ENCODE peak calls at places on chromosomes 13 and 19, in four cellular contexts. One of them, this sample, is unnamed.

GRCh38 chr19:53158119-53158656 is 665 bp downstream of the ZNF347 start:
- DNase-seq in mucosa of descending colon: peak
- DNase-seq in SK-N-SH: peak
- DNase-seq in endothelial cell: peak
- DNase-seq in this sample: peak

GRCh38 chr19:54549224-54549623 is 24.4 kb upstream of the LILRA2 start:
- DNase-seq in mucosa of descending colon: no peak
- DNase-seq in SK-N-SH: no peak
- DNase-seq in endothelial cell: no peak
- DNase-seq in this sample: no peak

GRCh38 chr13:69389899-69390298 is 717.7 kb upstream of the ATXN8OS start:
- DNase-seq in mucosa of descending colon: no peak
- DNase-seq in SK-N-SH: no peak
- DNase-seq in endothelial cell: no peak
- DNase-seq in this sample: no peak

GRCh38 chr19:55080121-55080914 is 4.6 kb downstream of the EPS8L1 start:
- DNase-seq in mucosa of descending colon: peak
- DNase-seq in SK-N-SH: peak
- DNase-seq in endothelial cell: no peak
- DNase-seq in this sample: peak

GRCh38 chr13:42355118-42355840 is 83.3 kb downstream of the AKAP11 start:
- DNase-seq in mucosa of descending colon: no peak
- DNase-seq in SK-N-SH: no peak
- DNase-seq in endothelial cell: no peak
- DNase-seq in this sample: no peak

GRCh38 chr13:36475468-36475867 is 43.2 kb downstream of the CCNA1 start:
- DNase-seq in mucosa of descending colon: no peak
- DNase-seq in SK-N-SH: peak
- DNase-seq in endothelial cell: no peak
- DNase-seq in this sample: no peak

GRCh38 chr19:50476224-50476942 is at the start of the genes EMC10 and GARIN5A:
- DNase-seq in mucosa of descending colon: peak
- DNase-seq in SK-N-SH: peak
- DNase-seq in endothelial cell: no peak
- DNase-seq in this sample: peak

GRCh38 chr13:83532809-83533208 is 349.5 kb downstream of the SLITRK1 start:
- DNase-seq in mucosa of descending colon: no peak
- DNase-seq in SK-N-SH: no peak
- DNase-seq in endothelial cell: no peak
- DNase-seq in this sample: no peak

GRCh38 chr13:94195715-94196114 is 283.8 kb downstream of the DCT start:
- DNase-seq in mucosa of descending colon: no peak
- DNase-seq in SK-N-SH: no peak
- DNase-seq in endothelial cell: no peak
- DNase-seq in this sample: no peak

GRCh38 chr13:51542358-51542972 is 41.8 kb upstream of the WDFY2 start:
- DNase-seq in mucosa of descending colon: no peak
- DNase-seq in SK-N-SH: peak
- DNase-seq in endothelial cell: no peak
- DNase-seq in this sample: no peak

GRCh38 chr13:27233964-27234363 is 17.4 kb upstream of the RPL21 start:
- DNase-seq in mucosa of descending colon: no peak
- DNase-seq in SK-N-SH: no peak
- DNase-seq in endothelial cell: no peak
- DNase-seq in this sample: no peak

GRCh38 chr19:50705422-50706019 is 14.1 kb downstream of the SHANK1 start:
- DNase-seq in mucosa of descending colon: no peak
- DNase-seq in SK-N-SH: peak
- DNase-seq in endothelial cell: no peak
- DNase-seq in this sample: no peak

GRCh38 chr19:7682175-7682855 is 1.7 kb downstream of the TRAPPC5 start:
- DNase-seq in mucosa of descending colon: no peak
- DNase-seq in SK-N-SH: no peak
- DNase-seq in endothelial cell: no peak
- DNase-seq in this sample: no peak

GRCh38 chr19:42412223-42412622 is 15.0 kb downstream of the LIPE start:
- DNase-seq in mucosa of descending colon: peak
- DNase-seq in SK-N-SH: peak
- DNase-seq in endothelial cell: no peak
- DNase-seq in this sample: peak

GRCh38 chr13:51806571-51806970 is 2.6 kb upstream of the DHRS12 start:
- DNase-seq in mucosa of descending colon: no peak
- DNase-seq in SK-N-SH: no peak
- DNase-seq in endothelial cell: no peak
- DNase-seq in this sample: no peak

GRCh38 chr13:43446126-43446525 is 340.6 kb downstream of the ENOX1 start:
- DNase-seq in mucosa of descending colon: no peak
- DNase-seq in SK-N-SH: no peak
- DNase-seq in endothelial cell: no peak
- DNase-seq in this sample: no peak

GRCh38 chr13:67943116-67943515 is 713.0 kb upstream of the PCDH9 start:
- DNase-seq in mucosa of descending colon: no peak
- DNase-seq in SK-N-SH: no peak
- DNase-seq in endothelial cell: no peak
- DNase-seq in this sample: no peak

GRCh38 chr13:73922728-73923393 is 211.3 kb downstream of the KLF12 start:
- DNase-seq in mucosa of descending colon: no peak
- DNase-seq in SK-N-SH: peak
- DNase-seq in endothelial cell: no peak
- DNase-seq in this sample: no peak

GRCh38 chr19:49042177-49042576 is 1.5 kb upstream of the CGB5 start:
- DNase-seq in mucosa of descending colon: no peak
- DNase-seq in SK-N-SH: no peak
- DNase-seq in endothelial cell: no peak
- DNase-seq in this sample: no peak

GRCh38 chr13:24207841-24208240 is 47.3 kb downstream of the SPATA13 start:
- DNase-seq in mucosa of descending colon: no peak
- DNase-seq in SK-N-SH: no peak
- DNase-seq in endothelial cell: no peak
- DNase-seq in this sample: no peak

GRCh38 chr13:45162821-45163220 is 38.0 kb downstream of the KCTD4 start:
- DNase-seq in mucosa of descending colon: no peak
- DNase-seq in SK-N-SH: no peak
- DNase-seq in endothelial cell: no peak
- DNase-seq in this sample: no peak

GRCh38 chr13:41502021-41502420 is 44.7 kb downstream of the RGCC start:
- DNase-seq in mucosa of descending colon: no peak
- DNase-seq in SK-N-SH: no peak
- DNase-seq in endothelial cell: no peak
- DNase-seq in this sample: no peak

GRCh38 chr19:53485046-53486004 is 17.8 kb downstream of the ZNF813 start:
- DNase-seq in mucosa of descending colon: no peak
- DNase-seq in SK-N-SH: no peak
- DNase-seq in endothelial cell: no peak
- DNase-seq in this sample: no peak

GRCh38 chr13:91106565-91106964 is 240.9 kb upstream of the MIR17HG start:
- DNase-seq in mucosa of descending colon: no peak
- DNase-seq in SK-N-SH: no peak
- DNase-seq in endothelial cell: no peak
- DNase-seq in this sample: no peak
- TF ChIP-seq CTCF in mucosa of descending colon: no peak
- TF ChIP-seq CTCF in SK-N-SH: no peak
- TF ChIP-seq CTCF in endothelial cell: no peak
- TF ChIP-seq CTCF in this sample: no peak

GRCh38 chr19:18769989-18770528 is 21.0 kb downstream of the COMP start:
- DNase-seq in mucosa of descending colon: no peak
- DNase-seq in SK-N-SH: no peak
- DNase-seq in endothelial cell: no peak
- DNase-seq in this sample: no peak

GRCh38 chr19:18770663-18771327 is 20.3 kb downstream of the COMP start:
- DNase-seq in mucosa of descending colon: no peak
- DNase-seq in SK-N-SH: no peak
- DNase-seq in endothelial cell: no peak
- DNase-seq in this sample: no peak

GRCh38 chr19:18773682-18774081 is 17.4 kb downstream of the COMP start:
- DNase-seq in mucosa of descending colon: no peak
- DNase-seq in SK-N-SH: no peak
- DNase-seq in endothelial cell: no peak
- DNase-seq in this sample: no peak

GRCh38 chr19:18772620-18773587 is 18.2 kb downstream of the COMP start:
- DNase-seq in mucosa of descending colon: no peak
- DNase-seq in SK-N-SH: no peak
- DNase-seq in endothelial cell: no peak
- DNase-seq in this sample: no peak

DNA sequence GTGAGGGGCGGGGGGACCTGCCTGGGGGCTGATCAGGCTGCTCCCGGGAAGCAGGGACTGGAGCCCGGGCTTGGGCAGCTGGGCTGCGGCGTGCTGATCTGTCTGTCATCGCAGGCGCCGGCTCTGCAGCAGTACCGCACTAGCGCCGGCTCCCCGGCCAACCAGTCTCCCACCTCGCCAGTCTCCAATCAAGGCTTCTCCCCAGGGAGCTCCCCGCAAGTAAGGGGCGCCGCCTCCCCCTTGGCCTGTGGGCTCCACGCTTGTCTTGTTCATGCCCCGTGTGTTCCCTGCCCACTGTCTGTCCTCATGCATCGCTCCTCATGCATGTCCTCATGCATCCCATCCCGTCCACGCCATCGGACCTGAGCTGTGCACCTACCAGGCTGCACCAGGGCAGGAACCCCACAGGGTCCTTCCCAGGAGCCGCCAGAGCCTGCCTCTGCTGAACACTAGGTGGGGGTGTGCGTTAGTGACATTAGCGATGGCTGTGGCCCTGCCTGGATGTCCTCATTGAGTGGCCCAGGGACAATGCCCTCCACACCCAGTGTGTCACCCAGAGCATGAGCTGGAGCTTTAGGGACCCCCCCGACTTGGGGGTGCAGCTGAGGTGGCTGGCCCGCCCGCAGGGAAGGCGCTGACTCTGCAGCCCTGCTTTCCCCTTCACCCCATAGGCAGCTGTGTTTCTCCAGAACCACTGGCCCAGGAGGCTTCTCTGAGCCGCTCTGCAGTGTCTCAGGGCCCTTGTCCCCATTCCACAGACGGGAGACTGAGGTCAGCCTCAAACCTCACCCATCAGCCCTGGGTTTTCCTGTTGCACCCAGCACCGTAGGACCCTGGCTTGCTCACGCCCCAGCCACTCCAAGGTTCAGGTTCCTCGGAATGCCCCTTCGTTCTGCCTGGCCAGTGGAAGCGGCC is 19.5 kb downstream of the COMP start:
- DNase-seq in mucosa of descending colon: no peak
- DNase-seq in SK-N-SH: no peak
- DNase-seq in endothelial cell: no peak
- DNase-seq in this sample: no peak
- TF ChIP-seq CTCF in mucosa of descending colon: no peak
- TF ChIP-seq CTCF in SK-N-SH: peak
- TF ChIP-seq CTCF in endothelial cell: no peak
- TF ChIP-seq CTCF in this sample: no peak

GRCh38 chr19:5864725-5865486 is 5.4 kb downstream of the FUT5 start:
- DNase-seq in mucosa of descending colon: no peak
- DNase-seq in SK-N-SH: peak
- DNase-seq in endothelial cell: no peak
- DNase-seq in this sample: no peak
- TF ChIP-seq CTCF in mucosa of descending colon: no peak
- TF ChIP-seq CTCF in SK-N-SH: peak
- TF ChIP-seq CTCF in endothelial cell: peak
- TF ChIP-seq CTCF in this sample: no peak

GRCh38 chr19:33192010-33192409 is 2.1 kb upstream of the LRP3 start:
- DNase-seq in mucosa of descending colon: peak
- DNase-seq in SK-N-SH: peak
- DNase-seq in endothelial cell: no peak
- DNase-seq in this sample: no peak
- TF ChIP-seq CTCF in mucosa of descending colon: no peak
- TF ChIP-seq CTCF in SK-N-SH: peak
- TF ChIP-seq CTCF in endothelial cell: no peak
- TF ChIP-seq CTCF in this sample: no peak

DNA sequence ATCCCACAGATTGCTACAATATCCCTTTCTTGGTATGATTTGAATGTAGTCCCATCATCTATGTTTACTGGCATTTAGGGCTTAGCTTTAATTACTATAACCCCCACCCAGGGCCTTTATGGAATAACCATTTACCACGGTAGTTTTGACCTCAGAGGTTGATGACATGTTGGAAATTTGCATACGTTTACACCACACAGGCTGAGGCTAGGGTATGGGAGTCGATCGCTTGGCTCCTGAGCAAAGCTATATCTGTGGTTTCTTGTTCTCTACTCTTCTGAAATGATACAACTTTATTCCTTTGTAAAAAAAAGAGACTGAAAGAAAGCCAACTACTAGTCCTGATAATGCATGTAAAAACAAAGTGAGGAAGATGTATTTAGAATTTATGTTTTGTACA is 28.2 kb upstream of the RFC3 start:
- DNase-seq in mucosa of descending colon: no peak
- DNase-seq in SK-N-SH: no peak
- DNase-seq in endothelial cell: no peak
- DNase-seq in this sample: no peak
- TF ChIP-seq CTCF in mucosa of descending colon: no peak
- TF ChIP-seq CTCF in SK-N-SH: no peak
- TF ChIP-seq CTCF in endothelial cell: no peak
- TF ChIP-seq CTCF in this sample: no peak

GRCh38 chr19:10551698-10552301 is 8.1 kb downstream of the ATG4D start:
- DNase-seq in mucosa of descending colon: peak
- DNase-seq in SK-N-SH: no peak
- DNase-seq in endothelial cell: no peak
- DNase-seq in this sample: peak
- TF ChIP-seq CTCF in mucosa of descending colon: no peak
- TF ChIP-seq CTCF in SK-N-SH: no peak
- TF ChIP-seq CTCF in endothelial cell: no peak
- TF ChIP-seq CTCF in this sample: no peak

DNA sequence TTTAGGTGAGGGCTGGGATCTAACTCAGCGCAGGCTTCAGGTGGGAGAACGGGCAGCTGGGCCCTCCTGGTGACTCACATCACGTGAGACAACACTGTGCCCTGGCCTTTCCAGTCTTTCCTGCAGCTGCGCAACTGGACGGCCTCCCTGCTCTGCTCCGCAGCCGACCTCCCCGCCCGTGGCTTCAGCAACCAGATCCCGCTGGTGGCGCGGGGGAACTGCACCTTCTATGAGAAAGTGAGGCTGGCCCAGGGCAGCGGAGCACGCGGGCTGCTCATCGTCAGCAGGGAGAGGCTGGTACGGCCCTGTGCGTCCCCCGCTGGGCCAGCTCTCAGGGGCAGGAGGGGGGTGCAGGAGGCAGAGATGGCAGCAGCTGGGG is 8.8 kb downstream of the SPPL2B start:
- DNase-seq in mucosa of descending colon: no peak
- DNase-seq in SK-N-SH: peak
- DNase-seq in endothelial cell: no peak
- DNase-seq in this sample: no peak
- TF ChIP-seq CTCF in mucosa of descending colon: no peak
- TF ChIP-seq CTCF in SK-N-SH: no peak
- TF ChIP-seq CTCF in endothelial cell: peak
- TF ChIP-seq CTCF in this sample: no peak